ENCODE peak calls at places on chromosomes 3 and 15, in six cellular contexts. One of them, this sample, is unnamed.

GRCh38 chr3:112374334-112374734 is 41.4 kb downstream of the CD200 start:
- DNase-seq in coronary artery: no peak
- DNase-seq in upper lobe of right lung: no peak
- DNase-seq in fibroblast of lung: peak
- DNase-seq in heart right ventricle: no peak
- DNase-seq in mesendoderm: no peak
- DNase-seq in this sample: no peak

GRCh38 chr3:133890037-133890436 is 5.6 kb downstream of the RAB6B start:
- DNase-seq in upper lobe of right lung: no peak
- DNase-seq in fibroblast of lung: no peak
- DNase-seq in mesendoderm: no peak
- DNase-seq in heart right ventricle: no peak
- DNase-seq in coronary artery: no peak
- DNase-seq in this sample: no peak

GRCh38 chr3:122167630-122168029 is 15.8 kb upstream of the CASR start:
- DNase-seq in coronary artery: no peak
- DNase-seq in upper lobe of right lung: no peak
- DNase-seq in mesendoderm: no peak
- DNase-seq in heart right ventricle: no peak
- DNase-seq in fibroblast of lung: no peak
- DNase-seq in this sample: no peak

GRCh38 chr3:56468184-56469106 is at the start of gene ERC2:
- DNase-seq in upper lobe of right lung: peak
- DNase-seq in heart right ventricle: peak
- DNase-seq in coronary artery: no peak
- DNase-seq in fibroblast of lung: peak
- DNase-seq in mesendoderm: peak
- DNase-seq in this sample: no peak

GRCh38 chr15:55703873-55704285 is 39.1 kb downstream of the PRTG start:
- DNase-seq in fibroblast of lung: peak
- DNase-seq in coronary artery: no peak
- DNase-seq in upper lobe of right lung: no peak
- DNase-seq in heart right ventricle: no peak
- DNase-seq in mesendoderm: no peak
- DNase-seq in this sample: no peak

GRCh38 chr3:171168086-171168485 is 141.6 kb upstream of the SLC2A2 start:
- DNase-seq in upper lobe of right lung: no peak
- DNase-seq in mesendoderm: peak
- DNase-seq in fibroblast of lung: peak
- DNase-seq in heart right ventricle: no peak
- DNase-seq in coronary artery: no peak
- DNase-seq in this sample: no peak

GRCh38 chr3:193207874-193208273 is 33.1 kb upstream of the PLAAT1 start:
- DNase-seq in upper lobe of right lung: no peak
- DNase-seq in coronary artery: no peak
- DNase-seq in fibroblast of lung: no peak
- DNase-seq in heart right ventricle: no peak
- DNase-seq in mesendoderm: no peak
- DNase-seq in this sample: no peak

GRCh38 chr15:77907824-77908751 is 169.4 kb downstream of the TBC1D2B start:
- DNase-seq in upper lobe of right lung: peak
- DNase-seq in fibroblast of lung: peak
- DNase-seq in heart right ventricle: no peak
- DNase-seq in mesendoderm: peak
- DNase-seq in coronary artery: peak
- DNase-seq in this sample: peak

GRCh38 chr15:26091184-26091583 is 228.1 kb upstream of the ATP10A start:
- DNase-seq in heart right ventricle: no peak
- DNase-seq in fibroblast of lung: no peak
- DNase-seq in mesendoderm: peak
- DNase-seq in coronary artery: no peak
- DNase-seq in upper lobe of right lung: no peak
- DNase-seq in this sample: no peak

GRCh38 chr3:66017084-66017990 is 21.4 kb downstream of the MAGI1 start:
- DNase-seq in heart right ventricle: no peak
- DNase-seq in mesendoderm: no peak
- DNase-seq in coronary artery: no peak
- DNase-seq in fibroblast of lung: no peak
- DNase-seq in upper lobe of right lung: no peak
- DNase-seq in this sample: no peak

GRCh38 chr3:169668081-169668956 is 4.8 kb upstream of the MECOM start:
- DNase-seq in coronary artery: no peak
- DNase-seq in upper lobe of right lung: peak
- DNase-seq in fibroblast of lung: peak
- DNase-seq in heart right ventricle: peak
- DNase-seq in mesendoderm: peak
- DNase-seq in this sample: peak

GRCh38 chr3:33722626-33723370 is 4.7 kb upstream of the CLASP2 start:
- DNase-seq in upper lobe of right lung: no peak
- DNase-seq in fibroblast of lung: peak
- DNase-seq in mesendoderm: no peak
- DNase-seq in coronary artery: no peak
- DNase-seq in heart right ventricle: no peak
- DNase-seq in this sample: no peak

GRCh38 chr3:57826286-57826951 is 70.3 kb downstream of the SLMAP start:
- DNase-seq in fibroblast of lung: no peak
- DNase-seq in upper lobe of right lung: no peak
- DNase-seq in heart right ventricle: no peak
- DNase-seq in mesendoderm: no peak
- DNase-seq in coronary artery: no peak
- DNase-seq in this sample: no peak

GRCh38 chr3:10788451-10788850 is 27.6 kb upstream of the SLC6A11 start:
- DNase-seq in upper lobe of right lung: no peak
- DNase-seq in fibroblast of lung: no peak
- DNase-seq in mesendoderm: no peak
- DNase-seq in coronary artery: no peak
- DNase-seq in heart right ventricle: no peak
- DNase-seq in this sample: no peak

GRCh38 chr15:33730815-33731214 is 237.5 kb upstream of the CHRM5 start:
- DNase-seq in heart right ventricle: no peak
- DNase-seq in fibroblast of lung: no peak
- DNase-seq in coronary artery: no peak
- DNase-seq in mesendoderm: no peak
- DNase-seq in upper lobe of right lung: no peak
- DNase-seq in this sample: no peak

GRCh38 chr3:139328356-139328755 is 15.5 kb upstream of the MRPS22 start:
- DNase-seq in heart right ventricle: no peak
- DNase-seq in coronary artery: peak
- DNase-seq in fibroblast of lung: no peak
- DNase-seq in upper lobe of right lung: no peak
- DNase-seq in mesendoderm: no peak
- DNase-seq in this sample: no peak

GRCh38 chr3:190384241-190384863 is 3.6 kb upstream of the CLDN16 start:
- DNase-seq in coronary artery: no peak
- DNase-seq in upper lobe of right lung: no peak
- DNase-seq in fibroblast of lung: peak
- DNase-seq in heart right ventricle: no peak
- DNase-seq in mesendoderm: peak
- DNase-seq in this sample: no peak

GRCh38 chr15:91559066-91559465 is 294.4 kb upstream of the SLCO3A1 start:
- DNase-seq in coronary artery: no peak
- DNase-seq in fibroblast of lung: peak
- DNase-seq in mesendoderm: no peak
- DNase-seq in upper lobe of right lung: no peak
- DNase-seq in heart right ventricle: no peak
- DNase-seq in this sample: no peak

GRCh38 chr15:81038975-81039607 is 38.4 kb downstream of the TLNRD1 start:
- DNase-seq in heart right ventricle: no peak
- DNase-seq in fibroblast of lung: no peak
- DNase-seq in coronary artery: no peak
- DNase-seq in upper lobe of right lung: no peak
- DNase-seq in mesendoderm: no peak
- DNase-seq in this sample: no peak

GRCh38 chr15:38176155-38176554 is 76.5 kb upstream of the SPRED1 start:
- DNase-seq in heart right ventricle: no peak
- DNase-seq in coronary artery: no peak
- DNase-seq in upper lobe of right lung: no peak
- DNase-seq in fibroblast of lung: peak
- DNase-seq in mesendoderm: no peak
- DNase-seq in this sample: no peak

GRCh38 chr15:64235552-64235951 is 72.7 kb upstream of the PPIB start:
- DNase-seq in mesendoderm: no peak
- DNase-seq in fibroblast of lung: no peak
- DNase-seq in heart right ventricle: no peak
- DNase-seq in coronary artery: no peak
- DNase-seq in upper lobe of right lung: no peak
- DNase-seq in this sample: no peak

GRCh38 chr3:127801914-127802313 is 20.4 kb downstream of the MGLL start:
- DNase-seq in heart right ventricle: no peak
- DNase-seq in fibroblast of lung: no peak
- DNase-seq in mesendoderm: no peak
- DNase-seq in upper lobe of right lung: no peak
- DNase-seq in coronary artery: no peak
- DNase-seq in this sample: no peak

GRCh38 chr15:85030301-85031049 is 48.8 kb downstream of the PDE8A start:
- DNase-seq in upper lobe of right lung: no peak
- DNase-seq in mesendoderm: peak
- DNase-seq in coronary artery: no peak
- DNase-seq in fibroblast of lung: peak
- DNase-seq in heart right ventricle: no peak
- DNase-seq in this sample: no peak

GRCh38 chr15:49290204-49290603 is 120.2 kb downstream of the GALK2 start:
- DNase-seq in fibroblast of lung: no peak
- DNase-seq in mesendoderm: no peak
- DNase-seq in upper lobe of right lung: no peak
- DNase-seq in heart right ventricle: no peak
- DNase-seq in coronary artery: no peak
- DNase-seq in this sample: no peak

GRCh38 chr3:52193059-52193458 is 4.9 kb upstream of the ALAS1 start:
- DNase-seq in mesendoderm: no peak
- DNase-seq in fibroblast of lung: peak
- DNase-seq in upper lobe of right lung: no peak
- DNase-seq in heart right ventricle: peak
- DNase-seq in coronary artery: no peak
- DNase-seq in this sample: no peak

GRCh38 chr3:64717872-64718613 is 30.2 kb upstream of the ADAMTS9 start:
- DNase-seq in upper lobe of right lung: no peak
- DNase-seq in coronary artery: no peak
- DNase-seq in heart right ventricle: no peak
- DNase-seq in fibroblast of lung: no peak
- DNase-seq in mesendoderm: no peak
- DNase-seq in this sample: no peak

DNA sequence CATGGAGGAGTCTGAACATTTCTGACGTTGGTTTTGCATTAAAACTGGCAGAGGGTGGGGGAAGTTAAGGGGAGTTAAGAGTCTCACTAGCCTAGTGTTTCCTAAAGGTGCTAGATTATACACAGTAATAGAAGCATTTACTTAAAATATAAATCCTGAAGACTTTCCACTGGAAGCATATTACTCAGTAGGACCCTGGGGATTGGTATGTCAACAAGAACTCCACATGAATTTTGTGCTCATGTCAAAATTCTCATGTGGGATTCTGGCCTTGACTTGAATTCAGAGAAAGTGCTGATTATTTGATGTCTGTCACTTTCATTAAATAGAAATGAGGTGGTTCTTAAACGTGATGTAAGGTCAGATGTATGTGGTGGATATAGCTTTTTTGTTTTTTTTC is 997.2 kb downstream of the TUSC7 start:
- DNase-seq in mesendoderm: no peak
- DNase-seq in upper lobe of right lung: no peak
- DNase-seq in fibroblast of lung: no peak
- DNase-seq in coronary artery: no peak
- DNase-seq in heart right ventricle: no peak
- DNase-seq in this sample: no peak
- H3K27ac ChIP-seq in mesendoderm: no peak
- H3K27ac ChIP-seq in upper lobe of right lung: no peak
- H3K27ac ChIP-seq in fibroblast of lung: no peak
- H3K27ac ChIP-seq in coronary artery: no peak
- H3K27ac ChIP-seq in heart right ventricle: no peak
- H3K27ac ChIP-seq in this sample: no peak

GRCh38 chr3:123719785-123720531 is 135.1 kb upstream of the HACD2 start:
- DNase-seq in mesendoderm: no peak
- DNase-seq in heart right ventricle: peak
- DNase-seq in coronary artery: peak
- DNase-seq in upper lobe of right lung: no peak
- DNase-seq in fibroblast of lung: no peak
- DNase-seq in this sample: peak
- H3K27ac ChIP-seq in mesendoderm: no peak
- H3K27ac ChIP-seq in heart right ventricle: peak
- H3K27ac ChIP-seq in coronary artery: peak
- H3K27ac ChIP-seq in upper lobe of right lung: peak
- H3K27ac ChIP-seq in fibroblast of lung: peak
- H3K27ac ChIP-seq in this sample: peak

GRCh38 chr3:85360742-85361387 is 402.1 kb downstream of the CADM2 start:
- DNase-seq in fibroblast of lung: peak
- DNase-seq in heart right ventricle: no peak
- DNase-seq in coronary artery: no peak
- DNase-seq in mesendoderm: peak
- DNase-seq in upper lobe of right lung: no peak
- DNase-seq in this sample: no peak

GRCh38 chr3:85355572-85355971 is 396.8 kb downstream of the CADM2 start:
- DNase-seq in fibroblast of lung: no peak
- DNase-seq in heart right ventricle: no peak
- DNase-seq in upper lobe of right lung: no peak
- DNase-seq in mesendoderm: no peak
- DNase-seq in coronary artery: no peak
- DNase-seq in this sample: no peak
- H3K27ac ChIP-seq in fibroblast of lung: no peak
- H3K27ac ChIP-seq in heart right ventricle: no peak
- H3K27ac ChIP-seq in upper lobe of right lung: no peak
- H3K27ac ChIP-seq in mesendoderm: no peak
- H3K27ac ChIP-seq in coronary artery: no peak
- H3K27ac ChIP-seq in this sample: no peak

GRCh38 chr15:99906793-99907192 is 173.6 kb upstream of the LYSMD4 start:
- DNase-seq in heart right ventricle: no peak
- DNase-seq in coronary artery: no peak
- DNase-seq in fibroblast of lung: no peak
- DNase-seq in mesendoderm: no peak
- DNase-seq in upper lobe of right lung: no peak
- DNase-seq in this sample: no peak

GRCh38 chr15:99907698-99908097 is 174.5 kb upstream of the LYSMD4 start:
- DNase-seq in fibroblast of lung: no peak
- DNase-seq in mesendoderm: no peak
- DNase-seq in heart right ventricle: no peak
- DNase-seq in coronary artery: no peak
- DNase-seq in upper lobe of right lung: no peak
- DNase-seq in this sample: no peak

GRCh38 chr15:99902248-99902647 is 169.0 kb upstream of the LYSMD4 start:
- DNase-seq in coronary artery: no peak
- DNase-seq in heart right ventricle: no peak
- DNase-seq in upper lobe of right lung: no peak
- DNase-seq in fibroblast of lung: no peak
- DNase-seq in mesendoderm: no peak
- DNase-seq in this sample: no peak

GRCh38 chr15:99909914-99910313 is 176.7 kb upstream of the LYSMD4 start:
- DNase-seq in coronary artery: no peak
- DNase-seq in fibroblast of lung: no peak
- DNase-seq in upper lobe of right lung: no peak
- DNase-seq in mesendoderm: peak
- DNase-seq in heart right ventricle: no peak
- DNase-seq in this sample: no peak

DNA sequence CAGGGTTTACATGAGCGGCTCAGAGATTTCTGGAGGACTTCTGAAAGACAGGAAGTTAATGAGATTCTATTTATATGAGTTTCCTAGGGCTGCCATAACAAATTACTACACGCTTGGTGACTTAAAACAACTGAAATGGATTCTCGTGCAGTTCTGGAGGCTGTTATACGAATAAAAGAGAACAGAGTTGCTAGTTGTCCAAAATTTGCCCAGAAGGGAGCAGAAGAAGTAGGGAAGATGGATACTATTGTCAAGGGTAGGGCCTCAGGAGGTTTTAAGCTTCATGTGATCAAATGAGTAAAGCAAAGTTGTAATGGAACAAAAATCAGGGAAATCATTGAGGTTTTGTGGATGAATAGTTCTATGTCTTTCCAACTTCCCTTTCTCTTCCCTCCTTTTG is 173.1 kb upstream of the LYSMD4 start:
- DNase-seq in heart right ventricle: no peak
- DNase-seq in upper lobe of right lung: no peak
- DNase-seq in coronary artery: no peak
- DNase-seq in mesendoderm: no peak
- DNase-seq in fibroblast of lung: no peak
- DNase-seq in this sample: no peak
- H3K27ac ChIP-seq in heart right ventricle: no peak
- H3K27ac ChIP-seq in upper lobe of right lung: no peak
- H3K27ac ChIP-seq in coronary artery: no peak
- H3K27ac ChIP-seq in mesendoderm: no peak
- H3K27ac ChIP-seq in fibroblast of lung: no peak
- H3K27ac ChIP-seq in this sample: no peak

This sample was measured in aorta.